ENCODE peak calls at places on chromosomes 1 and 21, in seven cellular contexts. One of them, this sample, is unnamed.

GRCh38 chr1:76576876-76577817 is 290.1 kb upstream of the ST6GALNAC5 start:
- DNase-seq in HT1080: no peak
- DNase-seq in epithelial cell of esophagus: no peak
- DNase-seq in HuH-7: no peak
- DNase-seq in endothelial cell of umbilical vein: no peak
- DNase-seq in M059J: no peak
- DNase-seq in ascending aorta: no peak
- DNase-seq in this sample: no peak

GRCh38 chr1:67746299-67746698 is 61.3 kb downstream of the GADD45A start:
- DNase-seq in HT1080: no peak
- DNase-seq in epithelial cell of esophagus: no peak
- DNase-seq in HuH-7: no peak
- DNase-seq in endothelial cell of umbilical vein: no peak
- DNase-seq in M059J: no peak
- DNase-seq in ascending aorta: peak
- DNase-seq in this sample: no peak

GRCh38 chr1:34926156-34926555 is 3.3 kb downstream of the DLGAP3 start:
- DNase-seq in HT1080: peak
- DNase-seq in epithelial cell of esophagus: no peak
- DNase-seq in HuH-7: no peak
- DNase-seq in endothelial cell of umbilical vein: no peak
- DNase-seq in M059J: peak
- DNase-seq in ascending aorta: no peak
- DNase-seq in this sample: no peak

GRCh38 chr21:35855463-35855862 is 204.9 kb downstream of the SETD4 start:
- DNase-seq in HT1080: no peak
- DNase-seq in epithelial cell of esophagus: no peak
- DNase-seq in HuH-7: no peak
- DNase-seq in endothelial cell of umbilical vein: peak
- DNase-seq in M059J: no peak
- DNase-seq in ascending aorta: no peak
- DNase-seq in this sample: no peak

GRCh38 chr21:38577887-38578286 is 79.6 kb upstream of the ERG start:
- DNase-seq in HT1080: no peak
- DNase-seq in epithelial cell of esophagus: no peak
- DNase-seq in HuH-7: no peak
- DNase-seq in endothelial cell of umbilical vein: no peak
- DNase-seq in M059J: no peak
- DNase-seq in ascending aorta: no peak
- DNase-seq in this sample: no peak

GRCh38 chr1:119549719-119550141 is 42.7 kb downstream of the HSD3B1 start:
- DNase-seq in HT1080: peak
- DNase-seq in epithelial cell of esophagus: peak
- DNase-seq in HuH-7: peak
- DNase-seq in endothelial cell of umbilical vein: peak
- DNase-seq in M059J: peak
- DNase-seq in ascending aorta: no peak
- DNase-seq in this sample: no peak

GRCh38 chr1:151581946-151582345 is 29.9 kb upstream of the SNX27 start:
- DNase-seq in HT1080: no peak
- DNase-seq in epithelial cell of esophagus: no peak
- DNase-seq in HuH-7: no peak
- DNase-seq in endothelial cell of umbilical vein: no peak
- DNase-seq in M059J: no peak
- DNase-seq in ascending aorta: peak
- DNase-seq in this sample: no peak

GRCh38 chr1:59672851-59673574 is 141.7 kb upstream of the HOOK1 start:
- DNase-seq in HT1080: peak
- DNase-seq in epithelial cell of esophagus: peak
- DNase-seq in HuH-7: no peak
- DNase-seq in endothelial cell of umbilical vein: peak
- DNase-seq in M059J: peak
- DNase-seq in ascending aorta: no peak
- DNase-seq in this sample: no peak

GRCh38 chr1:218513248-218513647 is 168.1 kb downstream of the TGFB2 start:
- DNase-seq in HT1080: no peak
- DNase-seq in epithelial cell of esophagus: no peak
- DNase-seq in HuH-7: no peak
- DNase-seq in endothelial cell of umbilical vein: no peak
- DNase-seq in M059J: no peak
- DNase-seq in ascending aorta: no peak
- DNase-seq in this sample: no peak

GRCh38 chr1:224763126-224763764 is 147.1 kb downstream of the CNIH3 start:
- DNase-seq in HT1080: no peak
- DNase-seq in epithelial cell of esophagus: no peak
- DNase-seq in HuH-7: no peak
- DNase-seq in endothelial cell of umbilical vein: no peak
- DNase-seq in M059J: no peak
- DNase-seq in ascending aorta: no peak
- DNase-seq in this sample: no peak

GRCh38 chr1:150619576-150620509 is 9.6 kb downstream of the ENSA start:
- DNase-seq in HT1080: peak
- DNase-seq in epithelial cell of esophagus: peak
- DNase-seq in HuH-7: no peak
- DNase-seq in endothelial cell of umbilical vein: peak
- DNase-seq in M059J: peak
- DNase-seq in ascending aorta: no peak
- DNase-seq in this sample: no peak

GRCh38 chr1:192607836-192608235 is 28.1 kb upstream of the RGS13 start:
- DNase-seq in HT1080: no peak
- DNase-seq in epithelial cell of esophagus: no peak
- DNase-seq in HuH-7: no peak
- DNase-seq in endothelial cell of umbilical vein: no peak
- DNase-seq in M059J: no peak
- DNase-seq in ascending aorta: no peak
- DNase-seq in this sample: no peak

GRCh38 chr21:44005071-44005470 is 7.0 kb upstream of the TRAPPC10 start:
- DNase-seq in HT1080: no peak
- DNase-seq in epithelial cell of esophagus: no peak
- DNase-seq in HuH-7: no peak
- DNase-seq in endothelial cell of umbilical vein: no peak
- DNase-seq in M059J: no peak
- DNase-seq in ascending aorta: no peak
- DNase-seq in this sample: no peak

GRCh38 chr1:167121375-167122120 is 27.7 kb downstream of the STYXL2 start:
- DNase-seq in HT1080: no peak
- DNase-seq in epithelial cell of esophagus: peak
- DNase-seq in HuH-7: no peak
- DNase-seq in endothelial cell of umbilical vein: peak
- DNase-seq in M059J: peak
- DNase-seq in ascending aorta: no peak
- DNase-seq in this sample: peak

GRCh38 chr1:89844860-89845259 is 24.0 kb downstream of the LRRC8D start:
- DNase-seq in HT1080: no peak
- DNase-seq in epithelial cell of esophagus: no peak
- DNase-seq in HuH-7: no peak
- DNase-seq in endothelial cell of umbilical vein: no peak
- DNase-seq in M059J: no peak
- DNase-seq in ascending aorta: no peak
- DNase-seq in this sample: no peak

GRCh38 chr1:21290546-21290944 is 282 bp upstream of the ECE1 start:
- DNase-seq in HT1080: no peak
- DNase-seq in epithelial cell of esophagus: no peak
- DNase-seq in HuH-7: no peak
- DNase-seq in endothelial cell of umbilical vein: no peak
- DNase-seq in M059J: peak
- DNase-seq in ascending aorta: no peak
- DNase-seq in this sample: no peak

GRCh38 chr21:45510466-45510955 is 31.7 kb downstream of the SLC19A1 start:
- DNase-seq in HT1080: no peak
- DNase-seq in epithelial cell of esophagus: no peak
- DNase-seq in HuH-7: no peak
- DNase-seq in endothelial cell of umbilical vein: no peak
- DNase-seq in M059J: no peak
- DNase-seq in ascending aorta: no peak
- DNase-seq in this sample: no peak

GRCh38 chr1:7808253-7808844 is 24.3 kb downstream of the PER3 start:
- DNase-seq in HT1080: peak
- DNase-seq in epithelial cell of esophagus: peak
- DNase-seq in HuH-7: no peak
- DNase-seq in endothelial cell of umbilical vein: peak
- DNase-seq in M059J: peak
- DNase-seq in ascending aorta: no peak
- DNase-seq in this sample: no peak

GRCh38 chr1:45752441-45753052 is 2.1 kb upstream of the IPP start:
- DNase-seq in HT1080: no peak
- DNase-seq in epithelial cell of esophagus: peak
- DNase-seq in HuH-7: no peak
- DNase-seq in endothelial cell of umbilical vein: no peak
- DNase-seq in M059J: peak
- DNase-seq in ascending aorta: no peak
- DNase-seq in this sample: no peak